ENCODE peak calls at places on chromosomes 16 and 17, in five cellular contexts. S, J, Z, N and C are unnamed samples.

GRCh38 chr16:1906052-1906845 is 12.0 kb downstream of the HS3ST6 start:
- DNase-seq in S (no peak), J (no peak), N (no peak), Z (peak; percentile 8), C (no peak)

GRCh38 chr17:51743477-51743876 is 415.0 kb downstream of the CA10 start:
- DNase-seq in J (no peak), Z (no peak), N (no peak), S (no peak), C (no peak)

GRCh38 chr16:47467501-47467900 is 6.4 kb downstream of the PHKB start:
- DNase-seq in J (no peak), Z (no peak), S (no peak), N (no peak), C (no peak)

GRCh38 chr17:4204676-4205075 is 59.1 kb downstream of the ANKFY1 start:
- DNase-seq in Z (no peak), J (peak; percentile 97), N (peak; percentile 87), S (peak; percentile 93), C (peak; percentile 97)

GRCh38 chr16:83631006-83631405 is 176.8 kb upstream of the HSBP1 start:
- DNase-seq in Z (no peak), J (no peak), N (no peak), S (no peak), C (no peak)

GRCh38 chr16:75130150-75130771 is 13.7 kb upstream of the LDHD start:
- DNase-seq in J (no peak), S (no peak), Z (no peak), N (no peak), C (no peak)

GRCh38 chr16:29994613-29995329 is 646 bp downstream of the HIRIP3 start:
- DNase-seq in S (peak; percentile 60), J (peak; percentile 16), N (peak; percentile 53), Z (peak; percentile 11), C (peak; percentile 14)

GRCh38 chr17:45248132-45248936 is 13.6 kb downstream of the SPATA32 start:
- DNase-seq in Z (no peak), N (no peak), J (no peak), S (no peak), C (no peak)

GRCh38 chr17:67753026-67753425 is 35.3 kb downstream of the NOL11 start:
- DNase-seq in Z (no peak), N (no peak), J (no peak), S (no peak), C (no peak)

GRCh38 chr16:86457621-86458456 is 52.5 kb upstream of the FOXF1 start:
- DNase-seq in J (peak; percentile 49), N (peak; percentile 18), Z (no peak), S (peak; percentile 99), C (peak; percentile 12)

GRCh38 chr16:21720533-21720932 is 56.8 kb downstream of the OTOA start:
- DNase-seq in S (no peak), J (no peak), N (no peak), Z (no peak), C (no peak)

GRCh38 chr16:66382966-66383299 is 16.4 kb downstream of the CDH5 start:
- DNase-seq in Z (no peak), N (peak; percentile 77), S (no peak), J (no peak), C (no peak)

GRCh38 chr17:67293251-67294203 is 48.5 kb upstream of the HELZ start:
- DNase-seq in S (peak; percentile 22), Z (peak; percentile 49), N (peak; percentile 70), J (peak; percentile 24), C (peak; percentile 16)

GRCh38 chr17:70648166-70648565 is 478.8 kb downstream of the KCNJ2 start:
- DNase-seq in S (no peak), N (no peak), J (no peak), Z (no peak), C (no peak)

GRCh38 chr17:72702136-72702735 is 390.3 kb downstream of the SLC39A11 start:
- DNase-seq in N (peak; percentile 60), Z (no peak), S (peak; percentile 73), J (peak; percentile 28), C (no peak)

GRCh38 chr17:75573540-75573957 is 14.1 kb upstream of the MYO15B start:
- DNase-seq in J (no peak), Z (no peak), S (no peak), N (no peak), C (no peak)

GRCh38 chr17:65389956-65390355 is 171.5 kb downstream of the AXIN2 start:
- DNase-seq in S (peak; percentile 73), N (peak; percentile 21), Z (no peak), J (no peak), C (peak; percentile 49)

GRCh38 chr17:8151641-8152111 is 528 bp downstream of the PER1 start:
- DNase-seq in Z (no peak), S (peak; percentile 74), N (peak; percentile 88), J (peak; percentile 81), C (peak; percentile 73)

GRCh38 chr16:66928702-66929388 is 3.5 kb upstream of the RRAD start:
- DNase-seq in J (no peak), N (peak; percentile 50), Z (peak; percentile 60), S (peak; percentile 48), C (no peak)

GRCh38 chr16:89004209-89004831 is 27.3 kb upstream of the CBFA2T3 start:
- DNase-seq in Z (peak; percentile 78), N (peak; percentile 54), S (no peak), J (no peak), C (no peak)

GRCh38 chr17:17926840-17927449 is 45.3 kb downstream of the TOM1L2 start:
- DNase-seq in Z (no peak), N (no peak), J (no peak), S (no peak), C (no peak)

GRCh38 chr17:31792007-31792585 is 66.9 kb downstream of the COPRS start:
- DNase-seq in J (no peak), S (no peak), Z (no peak), N (no peak), C (no peak)

GRCh38 chr16:5557448-5557847 is 459.9 kb upstream of the EEF2KMT start:
- DNase-seq in J (no peak), Z (no peak), N (no peak), S (no peak), C (no peak)

GRCh38 chr17:38676706-38677504 is 2.1 kb upstream of the EPOP start:
- DNase-seq in J (peak; percentile 74), Z (peak; percentile 83), S (peak; percentile 77), N (peak; percentile 86), C (peak; percentile 71)

GRCh38 chr17:41965694-41966375 is 760 bp upstream of the CNP start:
- DNase-seq in S (peak; percentile 42), J (no peak), Z (no peak), N (peak; percentile 43), C (peak; percentile 18)

GRCh38 chr16:74738134-74738541 is 36.5 kb downstream of the FA2H start:
- DNase-seq in N (no peak), S (no peak), Z (no peak), J (no peak), C (no peak)